ENCODE peak calls at places on chromosomes 6 and 20, in five cellular contexts. One of them, this sample, is unnamed.

GRCh38 chr20:45061244-45061643 is 39.7 kb downstream of the KCNS1 start:
- DNase-seq in A549: peak; percentile 71
- DNase-seq in PC-3: peak; percentile 96
- DNase-seq in tibial artery: no peak
- DNase-seq in esophagus squamous epithelium: no peak
- DNase-seq in this sample: no peak

GRCh38 chr6:32785781-32786533 is 22.6 kb upstream of the HLA-DQB2 start:
- DNase-seq in A549: peak; percentile 37
- DNase-seq in tibial artery: peak; percentile 36
- DNase-seq in PC-3: peak; percentile 75
- DNase-seq in esophagus squamous epithelium: no peak
- DNase-seq in this sample: no peak

GRCh38 chr6:112923940-112924587 is 576.9 kb downstream of the RFPL4B start:
- DNase-seq in tibial artery: no peak
- DNase-seq in esophagus squamous epithelium: no peak
- DNase-seq in A549: no peak
- DNase-seq in PC-3: no peak
- DNase-seq in this sample: no peak

GRCh38 chr6:35140991-35141720 is at the start of gene TCP11:
- DNase-seq in esophagus squamous epithelium: no peak
- DNase-seq in tibial artery: no peak
- DNase-seq in A549: no peak
- DNase-seq in PC-3: no peak
- DNase-seq in this sample: no peak

GRCh38 chr6:22098623-22099022 is 198.2 kb downstream of the PRL start:
- DNase-seq in esophagus squamous epithelium: no peak
- DNase-seq in PC-3: no peak
- DNase-seq in tibial artery: no peak
- DNase-seq in A549: no peak
- DNase-seq in this sample: no peak

GRCh38 chr6:30720738-30721197 is 616 bp downstream of the TUBB start:
- DNase-seq in esophagus squamous epithelium: peak; percentile 41
- DNase-seq in PC-3: peak; percentile 50
- DNase-seq in tibial artery: peak; percentile 77
- DNase-seq in A549: no peak
- DNase-seq in this sample: peak; percentile 43

GRCh38 chr20:56440346-56441007 is 27.9 kb upstream of the RTF2 start:
- DNase-seq in PC-3: no peak
- DNase-seq in A549: no peak
- DNase-seq in tibial artery: no peak
- DNase-seq in esophagus squamous epithelium: no peak
- DNase-seq in this sample: peak; percentile 22

GRCh38 chr20:34583524-34583923 is 25.0 kb downstream of the MAP1LC3A start:
- DNase-seq in PC-3: no peak
- DNase-seq in esophagus squamous epithelium: no peak
- DNase-seq in A549: no peak
- DNase-seq in tibial artery: no peak
- DNase-seq in this sample: no peak

GRCh38 chr6:120785459-120786086 is 548.7 kb downstream of the TBC1D32 start:
- DNase-seq in PC-3: no peak
- DNase-seq in A549: no peak
- DNase-seq in esophagus squamous epithelium: no peak
- DNase-seq in tibial artery: no peak
- DNase-seq in this sample: no peak

GRCh38 chr6:140174509-140174908 is 800.1 kb upstream of the CITED2 start:
- DNase-seq in tibial artery: no peak
- DNase-seq in A549: peak; percentile 10
- DNase-seq in PC-3: peak; percentile 97
- DNase-seq in esophagus squamous epithelium: no peak
- DNase-seq in this sample: no peak

GRCh38 chr20:4369798-4370124 is 351.9 kb upstream of the PRND start:
- DNase-seq in esophagus squamous epithelium: no peak
- DNase-seq in PC-3: no peak
- DNase-seq in tibial artery: no peak
- DNase-seq in A549: no peak
- DNase-seq in this sample: no peak

GRCh38 chr6:152154559-152155356 is 347.3 kb downstream of the ESR1 start:
- DNase-seq in A549: no peak
- DNase-seq in PC-3: no peak
- DNase-seq in esophagus squamous epithelium: no peak
- DNase-seq in tibial artery: no peak
- DNase-seq in this sample: no peak

GRCh38 chr6:148074291-148074690 is 268.3 kb upstream of the SASH1 start:
- DNase-seq in PC-3: no peak
- DNase-seq in tibial artery: no peak
- DNase-seq in A549: no peak
- DNase-seq in esophagus squamous epithelium: no peak
- DNase-seq in this sample: no peak

GRCh38 chr20:62889411-62889810 is 27.8 kb upstream of the TCFL5 start:
- DNase-seq in A549: no peak
- DNase-seq in esophagus squamous epithelium: no peak
- DNase-seq in tibial artery: no peak
- DNase-seq in PC-3: no peak
- DNase-seq in this sample: no peak

GRCh38 chr6:14354919-14355572 is 237.5 kb downstream of the CD83 start:
- DNase-seq in A549: no peak
- DNase-seq in PC-3: peak; percentile 92
- DNase-seq in tibial artery: peak; percentile 50
- DNase-seq in esophagus squamous epithelium: no peak
- DNase-seq in this sample: no peak

GRCh38 chr20:56828402-56828801 is 199.3 kb downstream of the TFAP2C start:
- DNase-seq in A549: no peak
- DNase-seq in esophagus squamous epithelium: no peak
- DNase-seq in tibial artery: no peak
- DNase-seq in PC-3: no peak
- DNase-seq in this sample: no peak

GRCh38 chr6:53794073-53794719 is 609 bp upstream of the LRRC1 start:
- DNase-seq in PC-3: peak; percentile 75
- DNase-seq in tibial artery: peak; percentile 78
- DNase-seq in esophagus squamous epithelium: no peak
- DNase-seq in A549: peak; percentile 53
- DNase-seq in this sample: peak; percentile 73

GRCh38 chr20:57650756-57651483 is 30.7 kb upstream of the ZBP1 start:
- DNase-seq in esophagus squamous epithelium: no peak
- DNase-seq in PC-3: no peak
- DNase-seq in A549: peak; percentile 1
- DNase-seq in tibial artery: no peak
- DNase-seq in this sample: peak; percentile 7

DNA sequence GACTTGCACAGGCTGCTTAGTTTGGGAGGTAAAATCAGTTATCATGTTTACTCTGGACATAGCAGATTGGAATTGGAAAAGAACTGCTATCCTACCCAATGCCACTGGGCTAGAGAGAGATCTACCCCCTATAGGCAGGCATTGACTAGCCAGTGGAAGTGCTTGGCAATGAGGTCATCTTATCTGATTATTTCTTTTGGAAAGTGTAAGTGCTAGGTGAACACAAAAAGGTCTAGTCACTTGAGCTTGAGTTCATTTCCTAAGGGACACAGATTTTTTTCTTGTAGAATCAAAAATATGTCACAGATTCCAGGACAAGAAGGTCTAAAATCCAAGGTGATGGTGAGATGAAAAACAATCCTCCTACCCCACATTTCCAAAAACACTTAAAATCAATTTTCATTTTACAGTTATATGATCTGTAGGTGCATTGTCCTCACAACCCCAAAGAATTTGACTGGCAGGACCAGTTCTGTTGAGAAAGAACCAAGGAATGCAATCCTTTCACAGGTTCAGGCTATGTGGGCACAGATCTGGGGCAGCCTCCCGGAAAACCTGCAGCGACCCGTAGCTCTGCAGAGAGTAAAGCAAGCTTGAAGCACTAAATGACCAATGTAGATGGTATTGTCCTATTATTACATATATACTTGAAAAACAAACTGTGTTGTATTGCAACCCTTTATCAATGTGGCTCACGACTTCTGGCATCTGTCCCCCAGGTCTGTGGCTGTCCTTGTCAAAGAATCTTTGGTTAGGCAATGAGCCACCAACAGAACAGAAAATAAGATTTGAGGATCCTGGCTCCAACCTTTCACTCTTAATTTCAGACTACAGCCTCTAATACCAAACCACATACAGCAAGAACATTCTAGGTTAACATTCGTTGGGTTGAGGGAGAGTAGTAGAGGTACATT is 67.3 kb upstream of the ADTRP start:
- DNase-seq in A549: no peak
- DNase-seq in tibial artery: no peak
- DNase-seq in PC-3: peak; percentile 26
- DNase-seq in esophagus squamous epithelium: no peak
- DNase-seq in this sample: no peak
- H3K27ac ChIP-seq in A549: no peak overlapping the region
- H3K27ac ChIP-seq in tibial artery: no peak overlapping the region
- H3K27ac ChIP-seq in PC-3: no peak overlapping the region
- H3K27ac ChIP-seq in esophagus squamous epithelium: no peak overlapping the region
- H3K27ac ChIP-seq in this sample: no peak overlapping the region

GRCh38 chr20:51985753-51986152 is 183.4 kb upstream of the SALL4 start:
- DNase-seq in tibial artery: no peak
- DNase-seq in esophagus squamous epithelium: no peak
- DNase-seq in A549: no peak
- DNase-seq in PC-3: no peak
- DNase-seq in this sample: no peak
- H3K27ac ChIP-seq in tibial artery: no peak overlapping the region
- H3K27ac ChIP-seq in esophagus squamous epithelium: peak overlapping the region; percentile 70
- H3K27ac ChIP-seq in A549: peak overlapping the region; percentile 91
- H3K27ac ChIP-seq in PC-3: peak overlapping the region; percentile 36
- H3K27ac ChIP-seq in this sample: no peak overlapping the region

GRCh38 chr6:110270166-110270565 is 88.0 kb downstream of the METTL24 start:
- DNase-seq in tibial artery: no peak
- DNase-seq in PC-3: no peak
- DNase-seq in A549: no peak
- DNase-seq in esophagus squamous epithelium: no peak
- DNase-seq in this sample: no peak
- H3K27ac ChIP-seq in tibial artery: no peak overlapping the region
- H3K27ac ChIP-seq in PC-3: no peak overlapping the region
- H3K27ac ChIP-seq in A549: no peak overlapping the region
- H3K27ac ChIP-seq in esophagus squamous epithelium: no peak overlapping the region
- H3K27ac ChIP-seq in this sample: no peak overlapping the region

GRCh38 chr20:437787-438486 is 24.4 kb downstream of the TBC1D20 start:
- DNase-seq in PC-3: no peak
- DNase-seq in A549: no peak
- DNase-seq in tibial artery: no peak
- DNase-seq in esophagus squamous epithelium: no peak
- DNase-seq in this sample: no peak
- H3K27ac ChIP-seq in PC-3: no peak overlapping the region
- H3K27ac ChIP-seq in A549: no peak overlapping the region
- H3K27ac ChIP-seq in tibial artery: no peak overlapping the region
- H3K27ac ChIP-seq in esophagus squamous epithelium: peak overlapping the region; percentile 14
- H3K27ac ChIP-seq in this sample: no peak overlapping the region

DNA sequence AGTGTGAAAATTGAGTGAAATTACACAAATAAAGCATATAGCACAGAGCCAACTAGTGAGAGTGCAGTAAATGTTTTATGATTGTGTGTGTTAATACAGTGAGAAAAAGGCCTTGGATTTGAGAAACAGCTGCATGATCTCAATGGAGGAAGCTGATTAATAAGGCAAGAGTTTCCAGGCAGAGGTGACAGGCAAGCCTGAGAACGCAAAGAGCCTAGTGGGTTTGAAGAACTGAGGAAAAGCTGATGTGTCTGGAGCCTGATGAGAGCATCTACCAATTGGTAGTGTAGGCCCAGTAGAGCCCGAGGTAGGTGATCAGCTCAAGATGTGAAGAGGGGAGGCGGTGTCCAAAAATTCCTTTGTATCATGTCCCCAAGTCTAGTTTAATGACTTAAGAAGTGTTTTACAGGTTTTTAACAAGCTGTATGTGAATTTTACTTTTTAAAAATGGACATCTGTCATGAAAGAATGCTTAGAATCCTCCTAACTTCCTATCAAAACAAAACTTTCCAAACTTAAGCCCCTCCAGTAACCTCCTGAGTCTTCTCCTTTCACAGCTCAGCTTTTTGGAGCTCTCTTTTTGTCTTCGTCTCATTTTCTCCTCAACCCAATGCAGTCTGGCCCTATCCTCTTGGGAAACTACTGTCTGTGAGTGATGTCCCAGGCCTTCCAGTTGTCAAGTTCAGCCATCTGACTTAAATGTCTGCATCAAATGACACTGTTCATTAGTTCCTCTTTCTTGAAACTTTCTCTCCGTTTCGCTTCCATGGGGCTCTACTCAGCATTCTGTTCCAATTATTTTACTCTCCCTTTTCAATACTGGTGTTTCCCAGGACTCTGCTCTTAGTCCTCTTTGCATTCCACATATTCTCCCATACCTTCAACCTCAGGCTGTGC is 1.2 kb downstream of the CDC40 start:
- DNase-seq in PC-3: no peak
- DNase-seq in esophagus squamous epithelium: no peak
- DNase-seq in A549: no peak
- DNase-seq in tibial artery: no peak
- DNase-seq in this sample: no peak
- H3K27ac ChIP-seq in PC-3: no peak overlapping the region
- H3K27ac ChIP-seq in esophagus squamous epithelium: no peak overlapping the region
- H3K27ac ChIP-seq in A549: peak overlapping the region; percentile 94
- H3K27ac ChIP-seq in tibial artery: peak overlapping the region; percentile 85
- H3K27ac ChIP-seq in this sample: no peak overlapping the region

This sample was measured in CD8-positive, alpha-beta T cell.